ENCODE peak calls at places on chromosomes 11 and 22, in eight cellular contexts. Y is HCT116, O is heart left ventricle, F is mucosa of descending colon, Q is prostate gland, B is PC-9, E is astrocyte, N is AG04450. L is an unnamed sample.

GRCh38 chr11:117145393-117145761 is 1.3 kb downstream of the PAFAH1B2 start:
- DNase-seq in Y (no peak), O (no peak), F (no peak), Q (peak), B (peak), E (peak), N (no peak), L (no peak)

GRCh38 chr22:44773082-44773481 is 20.7 kb downstream of the ARHGAP8 start:
- DNase-seq in Y (no peak), O (no peak), F (no peak), Q (no peak), B (no peak), E (no peak), N (no peak), L (no peak)

GRCh38 chr11:79087238-79087956 is 353.4 kb downstream of the TENM4 start:
- DNase-seq in Y (no peak), O (no peak), F (no peak), Q (peak), B (no peak), E (peak), N (no peak), L (no peak)

GRCh38 chr11:1163321-1163910 is 5.7 kb downstream of the MUC5AC start:
- DNase-seq in Y (no peak), O (no peak), F (peak), Q (no peak), B (no peak), E (no peak), N (no peak), L (no peak)

GRCh38 chr11:103586756-103587155 is 449.7 kb upstream of the DDI1 start:
- DNase-seq in Y (no peak), O (no peak), F (no peak), Q (no peak), B (peak), E (peak), N (peak), L (no peak)

GRCh38 chr11:57230797-57231538 is 6.1 kb downstream of the APLNR start:
- DNase-seq in Y (no peak), O (no peak), F (no peak), Q (no peak), B (no peak), E (no peak), N (no peak), L (no peak)

GRCh38 chr11:111177037-111177988 is 68.2 kb upstream of the POU2AF2 start:
- DNase-seq in Y (no peak), O (no peak), F (no peak), Q (no peak), B (no peak), E (no peak), N (no peak), L (no peak)

GRCh38 chr22:23070418-23071162 is at the start of gene GNAZ:
- DNase-seq in Y (no peak), O (peak), F (peak), Q (no peak), B (no peak), E (no peak), N (no peak), L (no peak)

GRCh38 chr11:74612877-74613276 is 20.5 kb downstream of the POLD3 start:
- DNase-seq in Y (no peak), O (no peak), F (no peak), Q (peak), B (no peak), E (no peak), N (peak), L (peak)

GRCh38 chr22:37229805-37230672 is 14.0 kb downstream of the RAC2 start:
- DNase-seq in Y (peak), O (no peak), F (peak), Q (no peak), B (peak), E (peak), N (no peak), L (no peak)

GRCh38 chr11:77596626-77597025 is 6.9 kb downstream of the AQP11 start:
- DNase-seq in Y (no peak), O (no peak), F (no peak), Q (no peak), B (no peak), E (peak), N (peak), L (no peak)

GRCh38 chr11:31798057-31799035 is 12.8 kb downstream of the PAX6 start:
- DNase-seq in Y (no peak), O (no peak), F (no peak), Q (no peak), B (no peak), E (no peak), N (no peak), L (no peak)

GRCh38 chr22:38732251-38732815 is 23.5 kb downstream of the SUN2 start:
- DNase-seq in Y (no peak), O (peak), F (peak), Q (no peak), B (no peak), E (no peak), N (no peak), L (peak)

DNA sequence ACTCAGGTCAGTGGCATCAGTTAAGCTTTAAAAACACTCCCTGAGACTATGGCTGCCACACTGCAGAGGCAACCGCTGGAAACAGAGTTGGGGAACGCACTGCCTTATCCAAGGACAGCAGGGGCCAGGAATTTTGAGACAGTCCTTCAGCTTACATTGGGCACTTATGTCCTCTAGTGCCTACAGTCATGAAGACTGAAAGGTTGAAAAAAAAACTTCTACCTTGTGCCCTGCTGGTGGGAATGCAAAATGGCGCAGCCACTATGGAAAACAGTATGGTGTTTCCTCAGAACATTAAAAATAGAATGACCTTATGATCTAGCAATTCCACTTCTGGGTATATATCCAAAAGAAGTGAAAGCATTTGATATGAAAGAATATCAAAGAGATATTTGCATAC is 19.6 kb downstream of the DKK3 start:
- DNase-seq in Y (no peak), O (no peak), F (no peak), Q (no peak), B (no peak), E (no peak), N (no peak), L (no peak)
- TF ChIP-seq CTCF in Y (peak), O (no peak), F (no peak), Q (no peak), B (peak), E (peak), N (peak), L (no peak)

GRCh38 chr11:62108971-62109391 is 14.8 kb upstream of the INCENP start:
- DNase-seq in Y (no peak), O (no peak), F (no peak), Q (no peak), B (no peak), E (peak), N (no peak), L (no peak)
- H3K4me3 ChIP-seq in Y (no peak), O (no peak), F (no peak), Q (no peak), B (no peak), E (no peak), N (no peak), L (no peak)

DNA sequence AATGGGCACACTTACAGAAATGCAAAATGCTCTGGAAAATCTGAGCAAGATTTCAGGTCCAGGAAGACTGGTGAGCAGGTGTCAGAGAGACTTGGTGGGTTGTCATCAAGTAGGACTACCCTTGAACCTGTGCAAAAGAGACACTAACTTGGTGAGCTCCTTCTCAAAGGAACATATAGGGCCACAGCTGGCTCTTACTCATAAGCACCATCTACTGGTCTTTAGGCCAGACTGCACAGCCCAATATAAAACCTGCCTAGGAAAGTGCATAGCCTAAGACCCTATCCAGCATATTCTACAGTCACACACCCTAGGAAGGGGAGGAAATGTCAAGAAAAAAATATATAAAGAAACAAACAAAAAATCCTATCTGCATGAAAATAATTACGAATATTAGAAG is 18.2 kb upstream of the OR10W1 start:
- DNase-seq in Y (peak), O (no peak), F (no peak), Q (no peak), B (no peak), E (peak), N (peak), L (peak)
- TF ChIP-seq CTCF in Y (peak), O (peak), F (peak), Q (no peak), B (peak), E (peak), N (peak), L (peak)

GRCh38 chr22:50169181-50169759 is 1.3 kb upstream of the PANX2 start:
- DNase-seq in Y (no peak), O (no peak), F (peak), Q (no peak), B (no peak), E (no peak), N (no peak), L (no peak)
- H3K4me3 ChIP-seq in Y (peak), O (peak), F (no peak), Q (peak), B (peak), E (no peak), N (no peak), L (peak)

GRCh38 chr11:131217313-131218297 is 152.8 kb upstream of the NTM start:
- DNase-seq in Y (no peak), O (no peak), F (no peak), Q (no peak), B (no peak), E (no peak), N (peak), L (no peak)
- TF ChIP-seq CTCF in Y (peak), O (peak), F (no peak), Q (peak), B (peak), E (peak), N (peak), L (peak)